ENCODE peak calls at places on chromosomes 2 and 18, in five cellular contexts. One of them, this sample, is unnamed.

GRCh38 chr2:191691016-191691725 is 13.2 kb downstream of the NABP1 start:
- DNase-seq in Caki2: peak
- DNase-seq in T1000: no peak
- DNase-seq in choroid plexus epithelial cell: peak
- DNase-seq in retina: peak
- DNase-seq in this sample: no peak

GRCh38 chr2:209772316-209772715 is 684 bp downstream of the UNC80 start:
- DNase-seq in retina: peak
- DNase-seq in Caki2: no peak
- DNase-seq in T1000: no peak
- DNase-seq in choroid plexus epithelial cell: no peak
- DNase-seq in this sample: no peak

GRCh38 chr2:120972286-120972685 is 236.6 kb downstream of the GLI2 start:
- DNase-seq in retina: no peak
- DNase-seq in T1000: no peak
- DNase-seq in Caki2: no peak
- DNase-seq in choroid plexus epithelial cell: no peak
- DNase-seq in this sample: no peak

GRCh38 chr2:102144128-102144527 is 1.6 kb downstream of the IL1R1 start:
- DNase-seq in Caki2: no peak
- DNase-seq in T1000: no peak
- DNase-seq in choroid plexus epithelial cell: peak
- DNase-seq in retina: no peak
- DNase-seq in this sample: no peak

GRCh38 chr18:23857756-23858155 is 156.8 kb upstream of the TTC39C start:
- DNase-seq in Caki2: no peak
- DNase-seq in T1000: no peak
- DNase-seq in choroid plexus epithelial cell: peak
- DNase-seq in retina: no peak
- DNase-seq in this sample: no peak

GRCh38 chr2:57443985-57444501 is 602.6 kb upstream of the VRK2 start:
- DNase-seq in Caki2: no peak
- DNase-seq in T1000: no peak
- DNase-seq in choroid plexus epithelial cell: peak
- DNase-seq in retina: no peak
- DNase-seq in this sample: no peak

GRCh38 chr2:118530976-118531375 is 316.5 kb downstream of the EN1 start:
- DNase-seq in Caki2: peak
- DNase-seq in choroid plexus epithelial cell: no peak
- DNase-seq in T1000: no peak
- DNase-seq in retina: no peak
- DNase-seq in this sample: no peak

GRCh38 chr18:59054892-59055291 is 84.8 kb upstream of the SEC11C start:
- DNase-seq in choroid plexus epithelial cell: no peak
- DNase-seq in T1000: no peak
- DNase-seq in Caki2: no peak
- DNase-seq in retina: no peak
- DNase-seq in this sample: no peak

GRCh38 chr2:11187083-11187619 is 31.9 kb downstream of the SLC66A3 start:
- DNase-seq in retina: no peak
- DNase-seq in choroid plexus epithelial cell: peak
- DNase-seq in T1000: no peak
- DNase-seq in Caki2: peak
- DNase-seq in this sample: no peak

GRCh38 chr2:72144746-72145657 is 2.7 kb downstream of the CYP26B1 start:
- DNase-seq in Caki2: peak
- DNase-seq in T1000: no peak
- DNase-seq in retina: peak
- DNase-seq in choroid plexus epithelial cell: no peak
- DNase-seq in this sample: peak

GRCh38 chr18:35968278-35968880 is 4.1 kb upstream of the RMP24 start:
- DNase-seq in Caki2: no peak
- DNase-seq in choroid plexus epithelial cell: no peak
- DNase-seq in retina: no peak
- DNase-seq in T1000: no peak
- DNase-seq in this sample: no peak

GRCh38 chr2:139791330-139791729 is 1011.1 kb upstream of the NXPH2 start:
- DNase-seq in Caki2: no peak
- DNase-seq in choroid plexus epithelial cell: no peak
- DNase-seq in T1000: no peak
- DNase-seq in retina: peak
- DNase-seq in this sample: no peak

GRCh38 chr2:2914252-2914651 is 463.4 kb downstream of the EIPR1 start:
- DNase-seq in retina: no peak
- DNase-seq in Caki2: no peak
- DNase-seq in choroid plexus epithelial cell: no peak
- DNase-seq in T1000: no peak
- DNase-seq in this sample: no peak

GRCh38 chr2:60499651-60500300 is 53.7 kb downstream of the BCL11A start:
- DNase-seq in retina: no peak
- DNase-seq in choroid plexus epithelial cell: no peak
- DNase-seq in T1000: no peak
- DNase-seq in Caki2: no peak
- DNase-seq in this sample: no peak

GRCh38 chr2:196131384-196131861 is 40.0 kb downstream of the STK17B start:
- DNase-seq in retina: no peak
- DNase-seq in choroid plexus epithelial cell: peak
- DNase-seq in Caki2: peak
- DNase-seq in T1000: no peak
- DNase-seq in this sample: peak

GRCh38 chr2:141529674-141530073 is 601.1 kb downstream of the LRP1B start:
- DNase-seq in choroid plexus epithelial cell: no peak
- DNase-seq in Caki2: no peak
- DNase-seq in T1000: no peak
- DNase-seq in retina: no peak
- DNase-seq in this sample: no peak

GRCh38 chr2:119760237-119760807 is 600 bp downstream of the PTPN4 start:
- DNase-seq in Caki2: no peak
- DNase-seq in choroid plexus epithelial cell: no peak
- DNase-seq in T1000: no peak
- DNase-seq in retina: no peak
- DNase-seq in this sample: no peak

GRCh38 chr2:73285162-73285739 is 973 bp upstream of the FBXO41 start:
- DNase-seq in Caki2: no peak
- DNase-seq in T1000: no peak
- DNase-seq in retina: no peak
- DNase-seq in choroid plexus epithelial cell: no peak
- DNase-seq in this sample: no peak